ENCODE peak calls at places on chromosomes 1 and 21, in six cellular contexts. X, J, G, V, W and I are unnamed samples.
A peak's percentile ranks its signal among the peaks of the same experiment; 100 is the strongest.

GRCh38 chr1:76824106-76824505 is 43.2 kb upstream of the ST6GALNAC5 start:
- DNase-seq in V (no peak), W (no peak), X (no peak), J (no peak), G (no peak), I (no peak)

GRCh38 chr1:168488153-168488552 is 55.6 kb downstream of the XCL2 start:
- DNase-seq in X (no peak), G (no peak), J (no peak), W (peak; percentile 82), V (no peak), I (peak; percentile 78)

GRCh38 chr1:71667224-71667623 is 586.4 kb upstream of the ZRANB2 start:
- DNase-seq in X (no peak), J (no peak), W (no peak), G (no peak), V (no peak), I (no peak)

GRCh38 chr1:177256153-177256814 is 85.5 kb downstream of the BRINP2 start:
- DNase-seq in W (peak; percentile 84), J (peak; percentile 82), V (peak; percentile 79), G (peak; percentile 77), X (peak; percentile 34), I (peak; percentile 28)

GRCh38 chr1:166378805-166379204 is 212.0 kb upstream of the FAM78B start:
- DNase-seq in X (no peak), G (no peak), W (no peak), V (no peak), J (no peak), I (no peak)

GRCh38 chr1:27650527-27651175 is 15.7 kb upstream of the FGR start:
- DNase-seq in X (no peak), J (no peak), W (no peak), V (peak; percentile 70), G (no peak), I (no peak)

GRCh38 chr21:40757366-40757765 is 89.6 kb downstream of the DSCAM start:
- DNase-seq in J (no peak), V (no peak), X (no peak), W (no peak), G (no peak), I (no peak)

GRCh38 chr21:20404915-20405314 is 593.3 kb upstream of the NCAM2 start:
- DNase-seq in W (no peak), X (no peak), J (no peak), V (peak; percentile 39), G (no peak), I (no peak)

GRCh38 chr1:18554597-18554996 is 73.9 kb downstream of the KLHDC7A start:
- DNase-seq in J (no peak), W (no peak), V (no peak), G (no peak), X (no peak), I (no peak)

GRCh38 chr1:18557621-18558465 is 72.8 kb upstream of the PAX7 start:
- DNase-seq in W (no peak), J (peak; percentile 78), V (peak; percentile 89), G (peak; percentile 11), X (no peak), I (no peak)

GRCh38 chr1:18554101-18554500 is 73.4 kb downstream of the KLHDC7A start:
- DNase-seq in V (no peak), G (no peak), X (no peak), J (no peak), W (no peak), I (no peak)

GRCh38 chr1:18555036-18555435 is 74.3 kb downstream of the KLHDC7A start:
- DNase-seq in G (no peak), W (no peak), X (no peak), J (no peak), V (no peak), I (no peak)

GRCh38 chr1:18556364-18556763 is 74.3 kb upstream of the PAX7 start:
- DNase-seq in W (no peak), J (no peak), G (no peak), V (no peak), X (no peak), I (no peak)
- TF ChIP-seq CTCF in W (peak; percentile 35), J (peak; percentile 25), G (peak; percentile 4), V (peak; percentile 66), X (no peak), I (no peak)

GRCh38 chr1:203519053-203519770 is 25.3 kb downstream of the OPTC start:
- DNase-seq in G (no peak), V (peak; percentile 94), W (no peak), J (no peak), X (no peak), I (no peak)

GRCh38 chr1:203519896-203520295 is 25.9 kb downstream of the OPTC start:
- DNase-seq in W (no peak), V (no peak), G (no peak), J (no peak), X (no peak), I (no peak)

GRCh38 chr1:203517426-203517974 is 23.5 kb downstream of the OPTC start:
- DNase-seq in J (no peak), V (peak; percentile 60), G (no peak), W (no peak), X (no peak), I (no peak)

GRCh38 chr1:203518541-203518940 is 24.6 kb downstream of the OPTC start:
- DNase-seq in W (no peak), G (no peak), J (no peak), V (no peak), X (no peak), I (no peak)

DNA sequence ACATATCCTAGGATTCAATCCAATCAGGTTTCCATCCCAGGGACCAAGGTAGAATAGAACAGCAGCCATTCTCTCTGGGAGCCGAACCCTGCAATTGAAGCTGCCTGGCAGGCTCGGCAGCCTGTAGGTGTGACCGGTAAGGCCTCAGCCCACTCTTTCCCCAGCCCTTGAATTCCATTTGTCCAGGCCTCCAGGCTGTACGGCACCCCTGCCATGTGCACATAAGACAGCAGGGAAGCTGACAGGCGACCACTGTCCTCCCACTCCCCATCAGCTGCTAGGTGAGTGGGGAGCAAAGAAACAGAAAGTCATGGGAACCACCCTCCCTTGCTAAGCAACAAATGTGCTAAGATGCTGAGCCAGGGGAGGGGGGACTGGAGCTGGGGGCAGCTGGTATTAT is 23.0 kb downstream of the OPTC start:
- DNase-seq in X (no peak), W (no peak), V (no peak), J (no peak), G (no peak), I (no peak)
- TF ChIP-seq CTCF in X (no peak), W (no peak), V (no peak), J (no peak), G (no peak), I (no peak)

DNA sequence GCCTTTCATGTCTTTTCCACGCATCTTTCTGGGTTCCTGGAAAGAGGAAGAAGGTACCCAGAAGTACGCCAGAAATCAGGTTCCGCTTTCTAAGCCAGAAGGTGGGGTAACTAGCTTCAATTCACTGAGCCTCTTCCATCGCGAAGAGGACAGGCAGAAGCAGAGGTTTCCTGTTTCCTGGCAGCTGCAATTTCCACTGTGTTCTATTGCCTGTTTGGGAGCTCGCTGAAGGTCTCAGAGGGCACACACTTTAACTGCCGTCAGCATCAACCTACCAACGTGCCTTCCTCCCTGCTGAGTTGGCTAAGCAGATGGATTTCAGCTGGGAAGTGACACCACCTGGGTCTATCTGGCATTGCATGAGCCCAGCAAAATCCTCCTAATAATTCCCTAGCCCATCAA is 10.0 kb downstream of the NCF2 start:
- DNase-seq in G (peak; percentile 41), V (peak; percentile 82), W (peak; percentile 45), J (no peak), X (no peak), I (peak; percentile 41)
- TF ChIP-seq CTCF in G (peak; percentile 39), V (peak; percentile 62), W (peak; percentile 18), J (no peak), X (no peak), I (no peak)

GRCh38 chr1:21781971-21782867 is 730 bp downstream of the USP48 start:
- DNase-seq in V (peak; percentile 59), G (peak; percentile 79), J (peak; percentile 40), W (peak; percentile 29), X (no peak), I (no peak)
- TF ChIP-seq CTCF in V (peak; percentile 36), G (peak; percentile 2), J (peak; percentile 23), W (peak; percentile 12), X (no peak), I (no peak)

DNA sequence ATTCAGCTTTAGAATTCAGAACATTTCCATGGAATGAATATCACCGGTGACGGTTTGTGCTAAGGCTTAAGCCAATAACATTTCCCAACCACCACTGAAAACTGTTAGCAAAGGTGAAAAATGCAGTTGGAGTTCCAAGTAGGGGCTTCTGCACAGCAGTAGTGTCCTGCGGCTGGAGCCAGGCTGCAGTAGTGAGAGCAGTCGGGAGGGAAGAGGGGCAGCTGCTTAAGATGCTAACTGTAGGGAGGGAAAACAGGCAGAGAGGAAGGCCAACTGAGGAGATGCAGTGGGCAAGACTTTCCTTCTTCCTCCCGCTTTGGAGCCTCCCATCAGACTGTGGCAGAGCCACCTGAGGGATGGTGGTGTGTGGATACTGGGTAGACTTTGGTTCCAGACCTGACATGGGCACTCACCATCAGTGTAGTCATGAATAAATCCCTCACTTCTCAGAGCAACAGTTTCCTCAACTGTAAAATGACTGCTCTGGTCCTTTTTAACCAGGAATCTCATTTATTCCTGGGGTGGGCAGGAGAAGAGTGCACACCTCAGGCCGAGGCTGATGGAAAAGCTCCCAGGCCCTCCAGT is 3.2 kb downstream of the F3 start:
- DNase-seq in W (no peak), X (no peak), G (no peak), V (no peak), J (no peak), I (no peak)
- TF ChIP-seq CTCF in W (peak; percentile 16), X (no peak), G (no peak), V (no peak), J (no peak), I (no peak)